ENCODE peak calls at places on chromosome 16, in six cellular contexts. One of them, this sample, is unnamed.

GRCh38 chr16:77213542-77214108 is 14.4 kb downstream of the SYCE1L start:
- DNase-seq in stomach: no peak
- DNase-seq in cardiac muscle cell: no peak
- DNase-seq in tibial nerve: no peak
- DNase-seq in left lung: no peak
- DNase-seq in uterus: peak; percentile 37
- DNase-seq in this sample: no peak

GRCh38 chr16:709651-710499 is 4.3 kb upstream of the FBXL16 start:
- DNase-seq in stomach: no peak
- DNase-seq in cardiac muscle cell: peak; percentile 91
- DNase-seq in tibial nerve: no peak
- DNase-seq in left lung: no peak
- DNase-seq in uterus: no peak
- DNase-seq in this sample: no peak

GRCh38 chr16:48188449-48189102 is 32.8 kb upstream of the ABCC12 start:
- DNase-seq in stomach: no peak
- DNase-seq in cardiac muscle cell: no peak
- DNase-seq in tibial nerve: no peak
- DNase-seq in left lung: no peak
- DNase-seq in uterus: no peak
- DNase-seq in this sample: no peak

GRCh38 chr16:87235810-87236515 is 81.2 kb downstream of the C16orf95 start:
- DNase-seq in stomach: no peak
- DNase-seq in cardiac muscle cell: no peak
- DNase-seq in tibial nerve: no peak
- DNase-seq in left lung: no peak
- DNase-seq in uterus: no peak
- DNase-seq in this sample: no peak

GRCh38 chr16:74740795-74741304 is 33.8 kb downstream of the FA2H start:
- DNase-seq in stomach: peak; percentile 92
- DNase-seq in cardiac muscle cell: no peak
- DNase-seq in tibial nerve: peak; percentile 26
- DNase-seq in left lung: no peak
- DNase-seq in uterus: no peak
- DNase-seq in this sample: no peak

GRCh38 chr16:23274968-23275367 is 27.1 kb upstream of the SCNN1B start:
- DNase-seq in stomach: no peak
- DNase-seq in cardiac muscle cell: no peak
- DNase-seq in tibial nerve: no peak
- DNase-seq in left lung: no peak
- DNase-seq in uterus: no peak
- DNase-seq in this sample: no peak

GRCh38 chr16:75931043-75931442 is 204.8 kb upstream of the CPHXL start:
- DNase-seq in stomach: no peak
- DNase-seq in cardiac muscle cell: no peak
- DNase-seq in tibial nerve: no peak
- DNase-seq in left lung: no peak
- DNase-seq in uterus: no peak
- DNase-seq in this sample: no peak

GRCh38 chr16:83727018-83727417 is 80.8 kb upstream of the HSBP1 start:
- DNase-seq in stomach: no peak
- DNase-seq in cardiac muscle cell: no peak
- DNase-seq in tibial nerve: no peak
- DNase-seq in left lung: no peak
- DNase-seq in uterus: no peak
- DNase-seq in this sample: no peak

GRCh38 chr16:83878838-83879237 is 20.1 kb upstream of the MLYCD start:
- DNase-seq in stomach: no peak
- DNase-seq in cardiac muscle cell: peak; percentile 48
- DNase-seq in tibial nerve: no peak
- DNase-seq in left lung: no peak
- DNase-seq in uterus: no peak
- DNase-seq in this sample: no peak

GRCh38 chr16:8736123-8736680 is 61.2 kb downstream of the TMEM186 start:
- DNase-seq in stomach: no peak
- DNase-seq in cardiac muscle cell: no peak
- DNase-seq in tibial nerve: no peak
- DNase-seq in left lung: no peak
- DNase-seq in uterus: no peak
- DNase-seq in this sample: peak; percentile 27

GRCh38 chr16:48001306-48001885 is 154.4 kb downstream of the ABCC12 start:
- DNase-seq in stomach: no peak
- DNase-seq in cardiac muscle cell: no peak
- DNase-seq in tibial nerve: no peak
- DNase-seq in left lung: no peak
- DNase-seq in uterus: no peak
- DNase-seq in this sample: no peak

GRCh38 chr16:83356266-83356665 is 451.5 kb upstream of the HSBP1 start:
- DNase-seq in stomach: no peak
- DNase-seq in cardiac muscle cell: peak; percentile 81
- DNase-seq in tibial nerve: no peak
- DNase-seq in left lung: no peak
- DNase-seq in uterus: peak; percentile 33
- DNase-seq in this sample: no peak

GRCh38 chr16:64993464-64993863 is 128.4 kb downstream of the CDH11 start:
- DNase-seq in stomach: no peak
- DNase-seq in cardiac muscle cell: no peak
- DNase-seq in tibial nerve: no peak
- DNase-seq in left lung: no peak
- DNase-seq in uterus: no peak
- DNase-seq in this sample: no peak

DNA sequence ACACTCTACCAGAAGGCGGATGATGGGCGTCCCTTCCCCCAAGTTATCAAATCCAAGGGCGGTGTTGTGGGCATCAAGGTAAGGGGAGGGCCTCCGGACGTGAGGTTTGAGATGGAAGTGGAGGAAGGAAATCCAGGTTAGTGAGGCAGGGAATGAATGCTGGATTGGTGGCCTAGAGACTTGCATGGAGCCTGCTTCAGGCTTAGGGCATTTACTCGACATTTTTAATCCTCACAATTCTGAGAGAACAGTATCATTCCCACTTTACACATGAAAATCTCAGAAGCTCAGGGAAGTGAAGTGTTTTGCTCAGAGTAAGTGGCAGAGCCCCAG is 2.0 kb downstream of the ALDOA start:
- DNase-seq in stomach: no peak
- DNase-seq in cardiac muscle cell: no peak
- DNase-seq in tibial nerve: no peak
- DNase-seq in left lung: no peak
- DNase-seq in uterus: no peak
- DNase-seq in this sample: no peak
- H3K4me3 ChIP-seq in stomach: peak overlapping the region; percentile 82
- H3K4me3 ChIP-seq in cardiac muscle cell: peak overlapping the region; percentile 85
- H3K4me3 ChIP-seq in tibial nerve: peak overlapping the region; percentile 71
- H3K4me3 ChIP-seq in left lung: no peak overlapping the region
- H3K4me3 ChIP-seq in uterus: peak overlapping the region; percentile 81
- H3K4me3 ChIP-seq in this sample: peak overlapping the region; percentile 96

GRCh38 chr16:4696172-4696904 is 3.0 kb downstream of the NUDT16L1 start:
- DNase-seq in stomach: no peak
- DNase-seq in cardiac muscle cell: no peak
- DNase-seq in tibial nerve: no peak
- DNase-seq in left lung: no peak
- DNase-seq in uterus: peak; percentile 65
- DNase-seq in this sample: no peak
- H3K27ac ChIP-seq in stomach: peak overlapping the region; percentile 85
- H3K27ac ChIP-seq in cardiac muscle cell: peak overlapping the region; percentile 65
- H3K27ac ChIP-seq in tibial nerve: peak overlapping the region; percentile 31
- H3K27ac ChIP-seq in left lung: no peak overlapping the region
- H3K27ac ChIP-seq in uterus: peak overlapping the region; percentile 69
- H3K27ac ChIP-seq in this sample: no peak overlapping the region

GRCh38 chr16:11265124-11265523 is 4.0 kb downstream of the TNP2 start:
- DNase-seq in stomach: peak; percentile 30
- DNase-seq in cardiac muscle cell: no peak
- DNase-seq in tibial nerve: no peak
- DNase-seq in left lung: no peak
- DNase-seq in uterus: no peak
- DNase-seq in this sample: no peak
- H3K4me3 ChIP-seq in stomach: no peak overlapping the region
- H3K4me3 ChIP-seq in cardiac muscle cell: no peak overlapping the region
- H3K4me3 ChIP-seq in tibial nerve: no peak overlapping the region
- H3K4me3 ChIP-seq in left lung: no peak overlapping the region
- H3K4me3 ChIP-seq in uterus: no peak overlapping the region
- H3K4me3 ChIP-seq in this sample: no peak overlapping the region

DNA sequence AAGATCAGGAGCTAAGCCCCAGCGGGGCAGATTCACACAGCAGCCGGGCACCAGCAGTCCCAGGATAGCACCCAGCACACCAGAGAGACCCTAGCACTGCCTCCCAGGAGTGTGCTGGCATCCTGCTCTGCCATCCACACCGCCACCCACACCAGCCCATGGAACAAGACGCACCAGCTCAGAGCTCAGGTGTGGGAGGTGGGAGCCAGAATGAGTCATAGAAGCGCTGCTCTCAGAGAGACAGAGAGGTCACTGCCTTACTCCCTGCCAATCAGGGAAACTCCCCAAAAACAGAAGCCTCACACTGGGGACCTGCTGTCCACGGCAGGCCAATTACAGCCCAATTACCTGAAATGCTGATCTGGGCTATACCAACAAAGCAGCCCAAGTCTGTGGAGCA is 64.9 kb downstream of the CDYL2 start:
- DNase-seq in stomach: no peak
- DNase-seq in cardiac muscle cell: no peak
- DNase-seq in tibial nerve: no peak
- DNase-seq in left lung: no peak
- DNase-seq in uterus: no peak
- DNase-seq in this sample: no peak
- H3K27ac ChIP-seq in stomach: no peak overlapping the region
- H3K27ac ChIP-seq in cardiac muscle cell: no peak overlapping the region
- H3K27ac ChIP-seq in tibial nerve: no peak overlapping the region
- H3K27ac ChIP-seq in left lung: no peak overlapping the region
- H3K27ac ChIP-seq in uterus: no peak overlapping the region
- H3K27ac ChIP-seq in this sample: no peak overlapping the region

DNA sequence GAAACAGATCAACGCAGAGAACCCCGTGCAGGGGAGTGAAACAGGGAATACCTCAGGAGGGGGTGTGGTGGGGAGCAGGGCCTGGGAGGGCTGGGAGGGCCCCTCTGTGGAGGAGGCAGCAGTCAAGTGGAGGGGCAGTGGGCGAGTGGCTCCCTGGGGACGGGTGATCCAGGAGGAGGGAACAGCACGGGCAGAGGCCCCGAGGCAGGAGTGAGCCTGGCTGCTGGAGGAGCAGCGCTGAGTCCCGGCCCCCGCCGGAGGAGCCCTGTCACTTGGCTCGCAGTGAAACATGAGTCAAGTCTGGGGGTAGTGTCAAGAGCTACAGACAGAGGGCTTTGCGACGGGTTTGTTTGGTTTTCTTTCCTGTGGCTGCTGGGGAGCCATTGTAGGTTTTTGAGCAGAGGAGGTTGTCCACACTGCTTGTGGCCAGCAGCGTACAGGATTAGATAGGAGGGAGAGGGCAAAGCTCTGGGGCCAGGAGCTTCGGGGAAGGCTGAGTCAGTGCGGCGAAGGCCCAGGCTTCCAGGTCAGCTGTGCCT is 115.7 kb upstream of the CIBAR2 start:
- DNase-seq in stomach: no peak
- DNase-seq in cardiac muscle cell: peak; percentile 69
- DNase-seq in tibial nerve: no peak
- DNase-seq in left lung: no peak
- DNase-seq in uterus: no peak
- DNase-seq in this sample: no peak
- H3K4me3 ChIP-seq in stomach: no peak overlapping the region
- H3K4me3 ChIP-seq in cardiac muscle cell: no peak overlapping the region
- H3K4me3 ChIP-seq in tibial nerve: no peak overlapping the region
- H3K4me3 ChIP-seq in left lung: no peak overlapping the region
- H3K4me3 ChIP-seq in uterus: no peak overlapping the region
- H3K4me3 ChIP-seq in this sample: no peak overlapping the region

GRCh38 chr16:89491238-89491869 is 993 bp upstream of the ANKRD11 start:
- DNase-seq in stomach: no peak
- DNase-seq in cardiac muscle cell: no peak
- DNase-seq in tibial nerve: no peak
- DNase-seq in left lung: no peak
- DNase-seq in uterus: no peak
- DNase-seq in this sample: no peak

GRCh38 chr16:89493776-89494175 is 3.4 kb upstream of the ANKRD11 start:
- DNase-seq in stomach: no peak
- DNase-seq in cardiac muscle cell: no peak
- DNase-seq in tibial nerve: no peak
- DNase-seq in left lung: peak; percentile 10
- DNase-seq in uterus: no peak
- DNase-seq in this sample: no peak

GRCh38 chr16:89489731-89490385 is 503 bp downstream of the ANKRD11 start:
- DNase-seq in stomach: no peak
- DNase-seq in cardiac muscle cell: no peak
- DNase-seq in tibial nerve: no peak
- DNase-seq in left lung: peak; percentile 85
- DNase-seq in uterus: no peak
- DNase-seq in this sample: no peak

GRCh38 chr16:89490386-89491237 is at the start of gene ANKRD11:
- DNase-seq in stomach: peak; percentile 98
- DNase-seq in cardiac muscle cell: peak; percentile 100
- DNase-seq in tibial nerve: peak; percentile 96
- DNase-seq in left lung: peak; percentile 97
- DNase-seq in uterus: peak; percentile 99
- DNase-seq in this sample: peak; percentile 100

DNA sequence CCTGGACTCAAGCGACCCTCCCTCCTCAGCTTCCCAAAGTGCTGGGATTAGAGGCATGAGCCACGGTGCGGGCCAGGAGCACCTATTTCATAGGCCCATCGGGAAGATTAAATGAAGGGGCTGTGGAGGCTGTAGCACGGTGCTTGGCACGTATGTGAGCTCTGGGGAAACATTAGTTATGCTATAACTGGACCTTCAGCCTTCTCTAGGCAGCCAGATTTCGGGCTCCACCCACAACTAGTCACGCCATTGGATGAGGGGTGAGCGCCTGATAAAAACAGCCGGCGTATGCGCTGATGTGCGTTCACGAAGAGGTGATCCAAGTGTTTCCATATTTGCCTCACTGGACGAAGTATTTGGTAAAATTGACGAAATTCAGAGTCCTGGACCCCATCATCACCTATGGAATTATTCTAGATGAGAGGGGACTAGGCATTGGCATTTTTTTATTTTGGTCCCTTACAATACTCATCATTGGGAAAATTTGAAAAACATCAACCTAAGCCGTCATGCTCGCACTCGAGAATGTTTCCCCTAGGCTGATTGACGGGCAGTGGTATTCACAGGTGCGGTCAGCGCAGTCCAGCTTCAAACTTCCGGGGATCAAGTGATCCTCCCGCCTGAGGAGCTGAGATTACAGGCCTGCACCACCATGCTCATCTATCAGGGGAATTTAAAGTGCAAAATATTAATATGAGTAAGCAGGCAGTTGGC is 1.8 kb upstream of the ANKRD11 start:
- DNase-seq in stomach: no peak
- DNase-seq in cardiac muscle cell: no peak
- DNase-seq in tibial nerve: no peak
- DNase-seq in left lung: peak; percentile 33
- DNase-seq in uterus: no peak
- DNase-seq in this sample: no peak
- H3K27ac ChIP-seq in stomach: no peak overlapping the region
- H3K27ac ChIP-seq in cardiac muscle cell: no peak overlapping the region
- H3K27ac ChIP-seq in tibial nerve: peak overlapping the region; percentile 96
- H3K27ac ChIP-seq in left lung: no peak overlapping the region
- H3K27ac ChIP-seq in uterus: no peak overlapping the region
- H3K27ac ChIP-seq in this sample: no peak overlapping the region

GRCh38 chr16:57478396-57479024 is 7.8 kb downstream of the DOK4 start:
- DNase-seq in stomach: no peak
- DNase-seq in cardiac muscle cell: no peak
- DNase-seq in tibial nerve: no peak
- DNase-seq in left lung: no peak
- DNase-seq in uterus: no peak
- DNase-seq in this sample: no peak
- H3K4me3 ChIP-seq in stomach: peak overlapping the region; percentile 44
- H3K4me3 ChIP-seq in cardiac muscle cell: peak overlapping the region; percentile 100
- H3K4me3 ChIP-seq in tibial nerve: peak overlapping the region; percentile 49
- H3K4me3 ChIP-seq in left lung: peak overlapping the region; percentile 29
- H3K4me3 ChIP-seq in uterus: peak overlapping the region; percentile 29
- H3K4me3 ChIP-seq in this sample: peak overlapping the region; percentile 49